ENCODE peak calls at places on chromosomes 16 and 17, in nine cellular contexts. One of them, this sample, is unnamed.

GRCh38 chr17:7552621-7553051 is 3.8 kb downstream of the TNFSF12 start:
- DNase-seq in dorsolateral prefrontal cortex: no peak
- DNase-seq in cardiac muscle cell: no peak
- DNase-seq in IMR-90: no peak
- DNase-seq in A549: no peak
- DNase-seq in lung: no peak
- DNase-seq in psoas muscle: no peak
- DNase-seq in body of pancreas: peak; percentile 47
- DNase-seq in prostate gland: no peak
- DNase-seq in this sample: no peak

GRCh38 chr17:67223924-67224323 is 21.1 kb downstream of the HELZ start:
- DNase-seq in lung: no peak
- DNase-seq in IMR-90: no peak
- DNase-seq in dorsolateral prefrontal cortex: no peak
- DNase-seq in psoas muscle: no peak
- DNase-seq in prostate gland: no peak
- DNase-seq in cardiac muscle cell: no peak
- DNase-seq in body of pancreas: no peak
- DNase-seq in A549: peak; percentile 55
- DNase-seq in this sample: no peak

GRCh38 chr17:47728214-47728877 is 4.7 kb upstream of the TBX21 start:
- DNase-seq in psoas muscle: no peak
- DNase-seq in lung: no peak
- DNase-seq in cardiac muscle cell: no peak
- DNase-seq in body of pancreas: no peak
- DNase-seq in IMR-90: no peak
- DNase-seq in A549: no peak
- DNase-seq in prostate gland: no peak
- DNase-seq in dorsolateral prefrontal cortex: no peak
- DNase-seq in this sample: no peak

GRCh38 chr16:57802635-57803412 is 533 bp upstream of the KIFC3 start:
- DNase-seq in prostate gland: no peak
- DNase-seq in cardiac muscle cell: no peak
- DNase-seq in IMR-90: peak; percentile 54
- DNase-seq in body of pancreas: no peak
- DNase-seq in A549: peak; percentile 86
- DNase-seq in psoas muscle: peak; percentile 51
- DNase-seq in lung: no peak
- DNase-seq in dorsolateral prefrontal cortex: peak; percentile 81
- DNase-seq in this sample: no peak

GRCh38 chr16:14056970-14057369 is 14.1 kb upstream of the MRTFB start:
- DNase-seq in prostate gland: no peak
- DNase-seq in body of pancreas: no peak
- DNase-seq in A549: no peak
- DNase-seq in cardiac muscle cell: peak; percentile 91
- DNase-seq in IMR-90: no peak
- DNase-seq in psoas muscle: no peak
- DNase-seq in lung: no peak
- DNase-seq in dorsolateral prefrontal cortex: no peak
- DNase-seq in this sample: peak; percentile 87

GRCh38 chr16:26005336-26005735 is 313.6 kb downstream of the HS3ST4 start:
- DNase-seq in A549: no peak
- DNase-seq in prostate gland: no peak
- DNase-seq in IMR-90: no peak
- DNase-seq in dorsolateral prefrontal cortex: no peak
- DNase-seq in cardiac muscle cell: no peak
- DNase-seq in lung: no peak
- DNase-seq in body of pancreas: no peak
- DNase-seq in psoas muscle: no peak
- DNase-seq in this sample: no peak

GRCh38 chr16:79081292-79082066 is 519.1 kb downstream of the MAF start:
- DNase-seq in body of pancreas: no peak
- DNase-seq in A549: no peak
- DNase-seq in lung: no peak
- DNase-seq in IMR-90: no peak
- DNase-seq in psoas muscle: no peak
- DNase-seq in prostate gland: no peak
- DNase-seq in dorsolateral prefrontal cortex: no peak
- DNase-seq in cardiac muscle cell: no peak
- DNase-seq in this sample: no peak

GRCh38 chr16:53740476-53740875 is 36.5 kb downstream of the FTO start:
- DNase-seq in dorsolateral prefrontal cortex: no peak
- DNase-seq in lung: no peak
- DNase-seq in body of pancreas: no peak
- DNase-seq in IMR-90: no peak
- DNase-seq in A549: no peak
- DNase-seq in psoas muscle: no peak
- DNase-seq in cardiac muscle cell: no peak
- DNase-seq in prostate gland: no peak
- DNase-seq in this sample: no peak

GRCh38 chr17:63833026-63833740 is 5.7 kb upstream of the FTSJ3 start:
- DNase-seq in A549: no peak
- DNase-seq in IMR-90: no peak
- DNase-seq in psoas muscle: no peak
- DNase-seq in body of pancreas: no peak
- DNase-seq in dorsolateral prefrontal cortex: no peak
- DNase-seq in cardiac muscle cell: no peak
- DNase-seq in lung: no peak
- DNase-seq in prostate gland: no peak
- DNase-seq in this sample: no peak

GRCh38 chr17:79950711-79951110 is 85.0 kb downstream of the TBC1D16 start:
- DNase-seq in psoas muscle: peak; percentile 26
- DNase-seq in lung: no peak
- DNase-seq in cardiac muscle cell: no peak
- DNase-seq in IMR-90: no peak
- DNase-seq in body of pancreas: peak; percentile 47
- DNase-seq in prostate gland: no peak
- DNase-seq in A549: no peak
- DNase-seq in dorsolateral prefrontal cortex: peak; percentile 76
- DNase-seq in this sample: no peak

GRCh38 chr17:79977161-79977631 is 58.5 kb downstream of the TBC1D16 start:
- DNase-seq in body of pancreas: no peak
- DNase-seq in IMR-90: no peak
- DNase-seq in lung: no peak
- DNase-seq in A549: no peak
- DNase-seq in cardiac muscle cell: no peak
- DNase-seq in psoas muscle: no peak
- DNase-seq in prostate gland: no peak
- DNase-seq in dorsolateral prefrontal cortex: no peak
- DNase-seq in this sample: no peak

GRCh38 chr16:4801962-4802658 is at the start of gene ROGDI:
- DNase-seq in A549: peak; percentile 74
- DNase-seq in cardiac muscle cell: peak; percentile 50
- DNase-seq in psoas muscle: peak; percentile 79
- DNase-seq in prostate gland: peak; percentile 88
- DNase-seq in body of pancreas: peak; percentile 95
- DNase-seq in IMR-90: peak; percentile 12
- DNase-seq in dorsolateral prefrontal cortex: peak; percentile 64
- DNase-seq in lung: peak; percentile 88
- DNase-seq in this sample: peak; percentile 52

GRCh38 chr17:17628388-17629008 is 37.0 kb upstream of the PEMT start:
- DNase-seq in cardiac muscle cell: no peak
- DNase-seq in psoas muscle: no peak
- DNase-seq in IMR-90: no peak
- DNase-seq in A549: no peak
- DNase-seq in lung: no peak
- DNase-seq in dorsolateral prefrontal cortex: no peak
- DNase-seq in body of pancreas: no peak
- DNase-seq in prostate gland: no peak
- DNase-seq in this sample: no peak

GRCh38 chr17:21213491-21214014 is 408 bp downstream of the TMEM11 start:
- DNase-seq in prostate gland: no peak
- DNase-seq in IMR-90: no peak
- DNase-seq in dorsolateral prefrontal cortex: no peak
- DNase-seq in lung: peak; percentile 53
- DNase-seq in body of pancreas: peak; percentile 43
- DNase-seq in psoas muscle: peak; percentile 73
- DNase-seq in A549: no peak
- DNase-seq in cardiac muscle cell: peak; percentile 39
- DNase-seq in this sample: no peak

GRCh38 chr17:45221081-45221996 is at the start of gene FMNL1:
- DNase-seq in prostate gland: no peak
- DNase-seq in psoas muscle: peak; percentile 80
- DNase-seq in lung: peak; percentile 72
- DNase-seq in cardiac muscle cell: no peak
- DNase-seq in IMR-90: no peak
- DNase-seq in A549: no peak
- DNase-seq in dorsolateral prefrontal cortex: no peak
- DNase-seq in body of pancreas: peak; percentile 59
- DNase-seq in this sample: no peak

GRCh38 chr17:10025224-10025623 is 120.2 kb upstream of the RCVRN start:
- DNase-seq in prostate gland: no peak
- DNase-seq in lung: no peak
- DNase-seq in cardiac muscle cell: no peak
- DNase-seq in A549: no peak
- DNase-seq in IMR-90: no peak
- DNase-seq in dorsolateral prefrontal cortex: no peak
- DNase-seq in body of pancreas: no peak
- DNase-seq in psoas muscle: no peak
- DNase-seq in this sample: no peak

GRCh38 chr17:39674702-39675389 is 6.6 kb downstream of the PNMT start:
- DNase-seq in cardiac muscle cell: peak; percentile 62
- DNase-seq in IMR-90: no peak
- DNase-seq in dorsolateral prefrontal cortex: no peak
- DNase-seq in A549: peak; percentile 23
- DNase-seq in lung: no peak
- DNase-seq in body of pancreas: peak; percentile 69
- DNase-seq in psoas muscle: peak; percentile 63
- DNase-seq in prostate gland: peak; percentile 55
- DNase-seq in this sample: peak; percentile 71

DNA sequence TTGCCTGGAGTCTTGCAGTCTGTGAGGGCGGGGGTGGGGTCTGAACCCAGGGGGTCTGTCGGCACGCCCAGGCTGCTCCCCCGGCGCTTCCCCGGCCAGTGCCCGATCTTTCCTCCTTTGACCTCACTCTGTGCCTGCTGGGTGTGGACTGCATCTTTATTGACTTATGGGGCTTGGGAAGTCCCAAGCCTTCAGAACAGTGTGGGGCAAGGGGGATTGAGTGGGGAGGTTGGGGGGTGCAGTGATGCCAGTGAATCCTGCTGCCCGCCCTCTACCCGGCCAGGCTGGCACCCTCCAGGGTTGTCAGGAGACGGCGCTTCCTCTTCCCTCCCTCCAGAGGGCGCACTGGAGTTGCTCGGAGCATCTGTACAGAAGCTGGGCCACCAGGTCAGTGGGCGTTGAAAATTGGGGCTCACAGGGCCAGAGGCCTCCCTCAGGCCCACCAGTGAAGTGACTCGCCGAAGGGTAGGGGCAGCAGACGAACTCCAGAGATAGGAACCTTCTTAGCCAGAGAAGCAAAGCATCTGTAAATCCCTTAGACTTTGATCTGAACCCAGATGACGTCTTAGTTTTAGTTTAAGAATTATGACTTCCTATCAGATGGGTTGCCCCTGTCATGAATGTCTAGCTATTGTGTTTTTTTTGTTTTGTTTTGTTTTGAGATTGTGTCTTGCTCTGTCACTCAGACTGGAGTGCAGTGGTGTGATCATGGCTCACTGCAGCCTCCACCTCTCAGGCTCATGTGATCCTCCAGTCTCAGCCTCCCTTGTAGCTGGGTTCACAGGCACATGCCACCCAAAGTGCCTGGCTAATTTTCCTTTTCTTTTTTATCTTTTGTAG is 184.8 kb upstream of the CIBAR2 start:
- DNase-seq in A549: peak; percentile 53
- DNase-seq in prostate gland: no peak
- DNase-seq in dorsolateral prefrontal cortex: no peak
- DNase-seq in cardiac muscle cell: peak; percentile 28
- DNase-seq in IMR-90: no peak
- DNase-seq in body of pancreas: peak; percentile 54
- DNase-seq in psoas muscle: peak; percentile 78
- DNase-seq in lung: no peak
- DNase-seq in this sample: peak; percentile 27
- TF ChIP-seq CTCF in A549: peak; percentile 64
- TF ChIP-seq CTCF in prostate gland: peak; percentile 69
- TF ChIP-seq CTCF in dorsolateral prefrontal cortex: peak; percentile 59
- TF ChIP-seq CTCF in cardiac muscle cell: peak; percentile 65
- TF ChIP-seq CTCF in IMR-90: peak; percentile 64
- TF ChIP-seq CTCF in body of pancreas: peak; percentile 57
- TF ChIP-seq CTCF in psoas muscle: peak; percentile 69
- TF ChIP-seq CTCF in lung: peak; percentile 22
- TF ChIP-seq CTCF in this sample: peak; percentile 85

DNA sequence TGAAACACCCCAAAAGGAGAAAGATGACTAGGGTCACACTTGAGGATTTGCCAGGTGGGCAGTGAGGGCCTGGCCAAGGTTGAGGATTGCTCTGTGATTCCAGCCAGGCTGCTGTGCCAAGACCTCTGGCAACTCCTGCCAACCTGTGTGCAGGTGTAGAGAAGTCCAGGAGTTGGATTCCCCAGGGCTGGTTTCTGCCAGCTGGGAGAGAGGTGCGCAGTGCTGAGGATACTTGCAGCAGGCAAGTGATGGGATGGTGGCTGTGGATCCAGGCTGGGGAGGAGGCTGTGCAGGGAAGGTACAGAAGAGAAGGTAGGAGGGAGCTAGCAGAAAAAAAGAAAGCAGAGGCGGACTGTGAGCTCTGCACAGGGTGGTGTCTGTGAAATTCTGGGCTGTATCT is 6.6 kb downstream of the RIPOR1 start:
- DNase-seq in IMR-90: no peak
- DNase-seq in dorsolateral prefrontal cortex: no peak
- DNase-seq in body of pancreas: peak; percentile 50
- DNase-seq in cardiac muscle cell: no peak
- DNase-seq in lung: no peak
- DNase-seq in prostate gland: no peak
- DNase-seq in psoas muscle: no peak
- DNase-seq in A549: no peak
- DNase-seq in this sample: no peak
- H3K4me3 ChIP-seq in IMR-90: no peak overlapping the region
- H3K4me3 ChIP-seq in dorsolateral prefrontal cortex: no peak overlapping the region
- H3K4me3 ChIP-seq in body of pancreas: no peak overlapping the region
- H3K4me3 ChIP-seq in cardiac muscle cell: no peak overlapping the region
- H3K4me3 ChIP-seq in lung: no peak overlapping the region
- H3K4me3 ChIP-seq in prostate gland: no peak overlapping the region
- H3K4me3 ChIP-seq in psoas muscle: no peak overlapping the region
- H3K4me3 ChIP-seq in A549: no peak overlapping the region
- H3K4me3 ChIP-seq in this sample: no peak overlapping the region

DNA sequence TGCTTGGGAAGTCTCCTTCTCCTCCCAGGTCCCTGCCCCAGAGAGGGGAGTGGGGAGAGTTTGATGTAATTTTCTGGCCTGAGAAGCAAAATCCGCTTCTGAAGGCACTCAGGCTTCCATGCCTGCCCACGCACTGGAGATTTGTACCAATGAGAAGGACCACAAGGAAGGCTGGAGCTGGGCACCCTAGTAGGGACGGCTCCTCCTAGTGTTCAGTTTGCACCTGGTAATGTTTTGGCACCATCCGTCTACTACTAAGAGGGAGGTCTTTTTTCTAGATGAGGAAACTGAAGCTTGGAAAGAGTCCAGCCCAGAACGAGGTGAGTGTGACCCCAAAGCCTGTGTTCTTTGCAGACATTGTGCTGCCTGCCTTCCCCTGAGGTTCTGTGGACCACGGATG is 83.6 kb upstream of the NLRP1 start:
- DNase-seq in body of pancreas: no peak
- DNase-seq in prostate gland: no peak
- DNase-seq in lung: no peak
- DNase-seq in A549: peak; percentile 31
- DNase-seq in cardiac muscle cell: no peak
- DNase-seq in IMR-90: no peak
- DNase-seq in psoas muscle: no peak
- DNase-seq in dorsolateral prefrontal cortex: no peak
- DNase-seq in this sample: no peak
- TF ChIP-seq CTCF in body of pancreas: no peak
- TF ChIP-seq CTCF in prostate gland: no peak
- TF ChIP-seq CTCF in lung: no peak
- TF ChIP-seq CTCF in A549: no peak
- TF ChIP-seq CTCF in cardiac muscle cell: no peak
- TF ChIP-seq CTCF in IMR-90: no peak
- TF ChIP-seq CTCF in psoas muscle: no peak
- TF ChIP-seq CTCF in dorsolateral prefrontal cortex: no peak
- TF ChIP-seq CTCF in this sample: peak; percentile 11

GRCh38 chr16:15518412-15519351 is 84.3 kb downstream of the BMERB1 start:
- DNase-seq in lung: no peak
- DNase-seq in A549: peak; percentile 88
- DNase-seq in psoas muscle: peak; percentile 81
- DNase-seq in IMR-90: peak; percentile 76
- DNase-seq in cardiac muscle cell: peak; percentile 93
- DNase-seq in prostate gland: no peak
- DNase-seq in dorsolateral prefrontal cortex: peak; percentile 34
- DNase-seq in body of pancreas: peak; percentile 34
- DNase-seq in this sample: peak; percentile 54
- H3K4me3 ChIP-seq in lung: no peak overlapping the region
- H3K4me3 ChIP-seq in A549: no peak overlapping the region
- H3K4me3 ChIP-seq in psoas muscle: peak overlapping the region; percentile 9
- H3K4me3 ChIP-seq in IMR-90: no peak overlapping the region
- H3K4me3 ChIP-seq in cardiac muscle cell: no peak overlapping the region
- H3K4me3 ChIP-seq in prostate gland: no peak overlapping the region
- H3K4me3 ChIP-seq in dorsolateral prefrontal cortex: no peak overlapping the region
- H3K4me3 ChIP-seq in body of pancreas: no peak overlapping the region
- H3K4me3 ChIP-seq in this sample: no peak overlapping the region

This sample was measured in cardiac fibroblast.